ENCODE peak calls at places on chromosomes 6 and 20, in four cellular contexts. Q, H, E and F are unnamed samples.

GRCh38 chr20:62165762-62166399 is 16.9 kb upstream of the MTG2 start:
- DNase-seq in Q (no peak), H (no peak), E (no peak), F (no peak)

GRCh38 chr6:44850367-44850766 is 462.9 kb downstream of the CDC5L start:
- DNase-seq in Q (no peak), H (no peak), E (no peak), F (no peak)

GRCh38 chr6:139338845-139339244 is 35.6 kb downstream of the CITED2 start:
- DNase-seq in Q (no peak), H (no peak), E (no peak), F (no peak)

GRCh38 chr20:15362849-15363248 is 1025.4 kb upstream of the FLRT3 start:
- DNase-seq in Q (no peak), H (no peak), E (no peak), F (no peak)

GRCh38 chr20:35831029-35831428 is 59.2 kb downstream of the PHF20 start:
- DNase-seq in Q (peak), H (no peak), E (no peak), F (no peak)

GRCh38 chr6:84280030-84280429 is 52.6 kb upstream of the CEP162 start:
- DNase-seq in Q (peak), H (no peak), E (no peak), F (no peak)

GRCh38 chr20:60091284-60091683 is 133.1 kb downstream of the CDH26 start:
- DNase-seq in Q (no peak), H (no peak), E (no peak), F (no peak)

GRCh38 chr6:99822741-99823512 is 171.1 kb downstream of the MCHR2 start:
- DNase-seq in Q (peak), H (peak), E (peak), F (no peak)

GRCh38 chr6:146546440-146546839 is 2.8 kb downstream of the RAB32 start:
- DNase-seq in Q (peak), H (no peak), E (no peak), F (no peak)

GRCh38 chr6:12203001-12203400 is 87.2 kb upstream of the EDN1 start:
- DNase-seq in Q (no peak), H (no peak), E (no peak), F (no peak)

GRCh38 chr6:147950623-147950987 is 392.0 kb upstream of the SASH1 start:
- DNase-seq in Q (peak), H (no peak), E (peak), F (no peak)

GRCh38 chr20:44917399-44917798 is 7.5 kb downstream of the PABPC1L start:
- DNase-seq in Q (no peak), H (no peak), E (no peak), F (no peak)

GRCh38 chr20:24701668-24702067 is 232.2 kb downstream of the SYNDIG1 start:
- DNase-seq in Q (no peak), H (no peak), E (no peak), F (peak)

GRCh38 chr6:113381957-113382356 is 475.2 kb upstream of the MARCKS start:
- DNase-seq in Q (no peak), H (no peak), E (peak), F (no peak)

GRCh38 chr6:155187096-155187495 is 76.7 kb upstream of the CLDN20 start:
- DNase-seq in Q (no peak), H (no peak), E (no peak), F (no peak)

GRCh38 chr6:155187994-155188706 is 75.7 kb upstream of the CLDN20 start:
- DNase-seq in Q (peak), H (no peak), E (peak), F (no peak)

GRCh38 chr6:155194399-155194798 is 69.4 kb upstream of the CLDN20 start:
- DNase-seq in Q (no peak), H (no peak), E (no peak), F (no peak)

GRCh38 chr6:155188707-155189496 is 74.9 kb upstream of the CLDN20 start:
- DNase-seq in Q (peak), H (peak), E (no peak), F (no peak)

GRCh38 chr6:155190667-155191066 is 73.1 kb upstream of the CLDN20 start:
- DNase-seq in Q (no peak), H (no peak), E (no peak), F (no peak)
- H3K27ac ChIP-seq in Q (no peak), H (no peak), E (no peak), F (no peak)

DNA sequence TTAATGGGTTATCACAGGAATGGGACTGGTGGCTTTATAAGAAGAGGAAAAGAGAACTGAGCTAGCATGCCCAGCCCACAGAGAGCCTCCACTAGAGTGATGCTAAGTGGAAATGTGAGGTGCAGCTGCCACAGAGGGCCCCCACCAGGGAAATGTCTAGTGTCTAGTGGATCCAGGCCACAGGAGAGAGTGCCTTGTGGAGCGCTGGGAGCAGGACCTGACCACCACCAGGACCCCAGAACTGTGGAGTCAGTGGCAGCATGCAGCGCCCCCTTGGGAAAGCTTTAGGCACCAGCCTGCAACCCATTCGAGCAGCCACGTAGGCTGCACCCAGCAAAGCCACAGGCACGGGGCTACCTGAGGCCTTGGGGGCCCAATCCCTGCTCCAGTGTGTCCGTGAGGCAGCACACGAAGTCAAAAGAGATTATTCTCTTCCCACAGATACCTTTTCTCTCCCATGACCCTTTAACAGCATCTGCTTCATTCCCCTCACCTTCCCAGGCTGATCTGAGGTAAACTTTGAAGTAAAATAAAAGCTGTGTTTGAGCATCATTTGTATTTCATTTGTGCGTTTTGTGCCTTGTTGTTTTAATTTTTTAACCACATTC is 4.4 kb downstream of the HLA-E start:
- DNase-seq in Q (no peak), H (peak), E (no peak), F (no peak)
- H3K27ac ChIP-seq in Q (no peak), H (peak), E (no peak), F (peak)

GRCh38 chr6:29941916-29942274 is 437 bp upstream of the HLA-A start:
- DNase-seq in Q (no peak), H (no peak), E (no peak), F (no peak)
- H3K27ac ChIP-seq in Q (peak), H (peak), E (peak), F (peak)

GRCh38 chr6:130922922-130923321 is 95.7 kb downstream of the SMLR1 start:
- DNase-seq in Q (no peak), H (no peak), E (no peak), F (no peak)

GRCh38 chr6:130927305-130927704 is 100.1 kb downstream of the SMLR1 start:
- DNase-seq in Q (peak), H (no peak), E (no peak), F (no peak)

GRCh38 chr6:130920969-130921368 is 93.8 kb downstream of the SMLR1 start:
- DNase-seq in Q (no peak), H (no peak), E (no peak), F (no peak)

GRCh38 chr6:130928158-130928917 is 101.1 kb downstream of the SMLR1 start:
- DNase-seq in Q (no peak), H (no peak), E (no peak), F (no peak)

GRCh38 chr6:130923350-130923749 is 96.1 kb downstream of the SMLR1 start:
- DNase-seq in Q (no peak), H (no peak), E (no peak), F (no peak)
- H3K27ac ChIP-seq in Q (no peak), H (no peak), E (no peak), F (no peak)

DNA sequence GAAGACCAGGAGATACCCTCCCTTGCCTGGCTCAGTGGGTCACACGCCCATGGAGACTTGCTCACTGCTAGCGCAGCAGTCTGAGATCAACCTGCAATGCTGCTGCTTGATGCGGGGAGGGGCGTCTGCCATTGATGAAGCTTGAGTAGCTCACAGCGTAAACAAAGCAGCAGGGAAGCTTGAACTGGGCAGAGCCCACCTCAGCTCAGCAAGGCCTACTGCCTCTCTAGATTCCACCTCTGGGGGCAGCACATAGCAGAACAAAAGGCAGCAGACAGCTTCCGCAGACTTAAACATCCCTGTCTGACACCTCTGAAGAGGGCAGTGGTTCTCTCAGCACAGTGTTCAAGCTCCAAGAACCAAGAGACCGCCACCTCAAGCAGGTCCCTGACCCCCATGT is 271.3 kb downstream of the ESR1 start:
- DNase-seq in Q (no peak), H (no peak), E (no peak), F (no peak)
- H3K27ac ChIP-seq in Q (no peak), H (no peak), E (no peak), F (no peak)

DNA sequence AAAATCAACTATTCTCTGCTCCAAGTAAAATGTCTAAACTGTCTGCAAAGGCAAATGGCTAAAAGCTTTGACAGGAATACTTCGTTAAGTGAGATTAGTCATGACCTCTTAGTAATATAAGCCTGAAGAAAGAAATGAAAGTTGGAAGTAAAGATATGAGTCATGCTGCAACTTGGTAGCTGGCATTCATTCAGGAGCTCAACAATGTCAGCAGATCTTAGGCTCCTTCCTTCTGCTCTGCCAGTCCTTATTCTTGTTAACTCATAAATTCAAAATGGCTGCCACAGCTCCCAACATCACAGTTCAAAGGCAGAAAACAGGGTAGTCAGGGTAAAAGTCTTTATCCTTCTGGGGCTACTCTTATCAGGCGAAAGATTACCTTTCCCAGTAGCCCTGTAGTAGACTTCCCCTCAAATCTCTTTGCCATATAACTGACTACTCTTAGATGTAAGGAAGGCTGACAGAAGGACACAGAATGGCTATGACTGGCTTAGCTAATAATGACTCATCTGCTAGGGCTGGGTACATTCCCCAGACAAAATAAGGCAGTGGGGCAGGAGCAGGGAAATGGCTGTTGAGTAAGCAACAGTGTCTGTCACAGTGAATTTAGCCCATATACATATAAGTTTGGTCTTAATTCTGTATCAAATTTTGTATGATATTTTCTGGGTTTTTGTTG is 24.4 kb upstream of the C6orf62 start:
- DNase-seq in Q (peak), H (no peak), E (no peak), F (no peak)
- H3K27ac ChIP-seq in Q (peak), H (no peak), E (no peak), F (peak)

GRCh38 chr6:150237626-150238025 is 94.8 kb downstream of the PPP1R14C start:
- DNase-seq in Q (no peak), H (no peak), E (no peak), F (no peak)
- H3K27ac ChIP-seq in Q (peak), H (no peak), E (peak), F (no peak)

DNA sequence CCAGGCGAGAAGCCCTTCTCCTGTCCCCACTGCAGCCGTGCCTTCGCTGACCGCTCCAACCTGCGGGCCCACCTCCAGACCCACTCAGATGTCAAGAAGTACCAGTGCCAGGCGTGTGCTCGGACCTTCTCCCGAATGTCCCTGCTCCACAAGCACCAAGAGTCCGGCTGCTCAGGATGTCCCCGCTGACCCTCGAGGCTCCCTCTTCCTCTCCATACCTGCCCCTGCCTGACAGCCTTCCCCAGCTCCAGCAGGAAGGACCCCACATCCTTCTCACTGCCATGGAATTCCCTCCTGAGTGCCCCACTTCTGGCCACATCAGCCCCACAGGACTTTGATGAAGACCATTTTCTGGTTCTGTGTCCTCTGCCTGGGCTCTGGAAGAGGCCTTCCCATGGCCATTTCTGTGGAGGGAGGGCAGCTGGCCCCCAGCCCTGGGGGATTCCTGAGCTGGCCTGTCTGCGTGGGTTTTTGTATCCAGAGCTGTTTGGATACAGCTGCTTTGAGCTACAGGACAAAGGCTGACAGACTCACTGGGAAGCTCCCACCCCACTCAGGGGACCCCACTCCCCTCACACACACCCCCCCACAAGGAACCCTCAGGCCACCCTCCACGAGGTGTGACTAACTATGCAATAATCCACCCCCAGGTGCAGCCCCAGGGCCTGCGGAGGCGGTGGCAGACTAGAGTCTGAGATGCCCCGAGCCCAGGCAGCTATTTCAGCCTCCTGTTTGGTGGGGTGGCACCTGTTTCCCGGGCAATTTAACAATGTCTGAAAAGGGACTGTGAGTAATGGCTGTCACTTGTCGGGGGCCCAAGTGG is 5.3 kb downstream of the SNAI1 start:
- DNase-seq in Q (no peak), H (no peak), E (no peak), F (no peak)
- H3K27ac ChIP-seq in Q (no peak), H (no peak), E (peak), F (no peak)